ENCODE peak calls at places on chromosome 16, in ten cellular contexts. Q, L, K, M, C, W, Z, U, G and O are unnamed samples.

GRCh38 chr16:1037023-1037933 is 35.3 kb upstream of the SSTR5 start:
- DNase-seq in Q (no peak), L (no peak), K (peak; percentile 67), M (peak; percentile 73), C (no peak), W (no peak), Z (no peak), U (no peak), G (no peak), O (peak; percentile 75)

GRCh38 chr16:47377156-47377555 is 83.7 kb downstream of the ITFG1 start:
- DNase-seq in Q (no peak), L (no peak), K (peak; percentile 7), M (peak; percentile 27), C (no peak), W (no peak), Z (no peak), U (no peak), G (no peak), O (no peak)

GRCh38 chr16:86292171-86292775 is 218.1 kb upstream of the FOXF1 start:
- DNase-seq in Q (no peak), L (no peak), K (no peak), M (no peak), C (no peak), W (no peak), Z (no peak), U (no peak), G (no peak), O (no peak)

GRCh38 chr16:30887927-30888326 is 6.0 kb downstream of the BCL7C start:
- DNase-seq in Q (no peak), L (no peak), K (no peak), M (no peak), C (no peak), W (peak; percentile 4), Z (no peak), U (no peak), G (no peak), O (no peak)

GRCh38 chr16:84518804-84519341 is 14.4 kb upstream of the MEAK7 start:
- DNase-seq in Q (no peak), L (no peak), K (no peak), M (no peak), C (no peak), W (no peak), Z (peak; percentile 65), U (peak; percentile 48), G (no peak), O (no peak)

GRCh38 chr16:80997139-80997798 is 9.4 kb downstream of the CMC2 start:
- DNase-seq in Q (no peak), L (no peak), K (no peak), M (peak; percentile 74), C (no peak), W (no peak), Z (no peak), U (no peak), G (no peak), O (no peak)

GRCh38 chr16:64304376-64304775 is 817.5 kb downstream of the CDH11 start:
- DNase-seq in Q (no peak), L (no peak), K (no peak), M (no peak), C (no peak), W (no peak), Z (no peak), U (no peak), G (no peak), O (no peak)

GRCh38 chr16:1770328-1771071 is 843 bp downstream of the NME3 start:
- DNase-seq in Q (peak; percentile 66), L (no peak), K (peak; percentile 65), M (peak; percentile 76), C (peak; percentile 71), W (peak; percentile 36), Z (peak; percentile 52), U (peak; percentile 53), G (no peak), O (no peak)

GRCh38 chr16:86351041-86351784 is 159.1 kb upstream of the FOXF1 start:
- DNase-seq in Q (no peak), L (no peak), K (no peak), M (no peak), C (no peak), W (no peak), Z (no peak), U (no peak), G (no peak), O (no peak)

GRCh38 chr16:50879873-50880695 is 138.2 kb downstream of the CYLD start:
- DNase-seq in Q (no peak), L (no peak), K (peak; percentile 40), M (peak; percentile 43), C (no peak), W (no peak), Z (no peak), U (no peak), G (no peak), O (peak; percentile 23)

GRCh38 chr16:48542020-48542473 is 67.9 kb downstream of the N4BP1 start:
- DNase-seq in Q (peak; percentile 78), L (no peak), K (peak; percentile 47), M (peak; percentile 17), C (peak; percentile 44), W (peak; percentile 35), Z (no peak), U (no peak), G (no peak), O (peak; percentile 46)

GRCh38 chr16:31268891-31269290 is 9.1 kb downstream of the ITGAM start:
- DNase-seq in Q (no peak), L (no peak), K (no peak), M (no peak), C (no peak), W (no peak), Z (no peak), U (no peak), G (no peak), O (no peak)

GRCh38 chr16:30786115-30786935 is 680 bp downstream of the ZNF629 start:
- DNase-seq in Q (peak; percentile 57), L (no peak), K (peak; percentile 64), M (peak; percentile 60), C (no peak), W (peak; percentile 86), Z (no peak), U (no peak), G (no peak), O (peak; percentile 57)

GRCh38 chr16:87369796-87370719 is 13.5 kb downstream of the FBXO31 start:
- DNase-seq in Q (no peak), L (no peak), K (no peak), M (no peak), C (no peak), W (no peak), Z (no peak), U (no peak), G (no peak), O (no peak)

GRCh38 chr16:85151603-85152413 is 39.5 kb upstream of the CIBAR2 start:
- DNase-seq in Q (peak; percentile 48), L (no peak), K (peak; percentile 98), M (peak; percentile 32), C (no peak), W (no peak), Z (no peak), U (no peak), G (no peak), O (peak; percentile 76)

GRCh38 chr16:78770353-78771091 is 671.1 kb downstream of the WWOX start:
- DNase-seq in Q (peak; percentile 22), L (peak; percentile 71), K (peak; percentile 52), M (peak; percentile 56), C (peak; percentile 53), W (peak; percentile 87), Z (peak; percentile 50), U (peak; percentile 75), G (peak; percentile 71), O (no peak)

GRCh38 chr16:83137326-83137770 is 510.6 kb downstream of the CDH13 start:
- DNase-seq in Q (peak; percentile 48), L (no peak), K (peak; percentile 64), M (peak; percentile 75), C (no peak), W (no peak), Z (no peak), U (no peak), G (no peak), O (peak; percentile 58)